ENCODE peak calls at places on chromosome 11, in seven cellular contexts. Z is A549; W is SK-N-SH treated with all-trans-retinoic acid at 6 μM for 48 hours; I is activated T-cell treated with anti-CD3 and anti-CD28 coated beads, Interleukin-2, amount 50 U/mL, for 4 hours; A is RWPE2; G is effector memory CD8-positive, alpha-beta T cell; E is stimulated activated effector memory CD8-positive, alpha-beta T cell treated with anti-CD3 and anti-CD28 coated beads, Interleukin-12 subunit alpha, Interleukin-12 subunit beta, amount 100 ng/mL, for 72 hours. V is an unnamed sample.
A peak's percentile ranks its signal among the peaks of the same experiment; 100 is the strongest.

GRCh38 chr11:127528297-127528696 is 527.7 kb upstream of the KIRREL3 start:
- ATAC-seq in Z (no peak), W (no peak), I (no peak), A (no peak), G (no peak), E (no peak), V (no peak)

GRCh38 chr11:2561283-2562180 is 116.7 kb downstream of the KCNQ1 start:
- ATAC-seq in Z (no peak), W (no peak), I (no peak), A (no peak), G (no peak), E (peak; percentile 9), V (peak; percentile 19)

GRCh38 chr11:63915961-63916836 is 765 bp downstream of the RCOR2 start:
- ATAC-seq in Z (peak; percentile 56), W (peak; percentile 59), I (peak; percentile 39), A (peak; percentile 2), G (peak; percentile 39), E (peak; percentile 36), V (peak; percentile 2)

GRCh38 chr11:19525276-19525675 is 187.4 kb upstream of the NAV2 start:
- ATAC-seq in Z (no peak), W (no peak), I (no peak), A (no peak), G (no peak), E (no peak), V (no peak)

GRCh38 chr11:58739725-58740430 is 8.1 kb upstream of the GLYAT start:
- ATAC-seq in Z (no peak), W (no peak), I (no peak), A (no peak), G (no peak), E (no peak), V (no peak)

GRCh38 chr11:72231396-72232259 is 7.1 kb downstream of the INPPL1 start:
- ATAC-seq in Z (no peak), W (no peak), I (no peak), A (no peak), G (no peak), E (no peak), V (no peak)

GRCh38 chr11:119982517-119983239 is 155.2 kb downstream of the TRIM29 start:
- ATAC-seq in Z (no peak), W (no peak), I (no peak), A (no peak), G (no peak), E (no peak), V (peak; percentile 36)

GRCh38 chr11:76665172-76665571 is 5.4 kb downstream of the LRRC32 start:
- ATAC-seq in Z (no peak), W (no peak), I (no peak), A (no peak), G (peak; percentile 68), E (peak; percentile 38), V (no peak)

GRCh38 chr11:14042686-14043440 is 80.3 kb downstream of the SPON1 start:
- ATAC-seq in Z (no peak), W (no peak), I (no peak), A (no peak), G (no peak), E (no peak), V (no peak)

GRCh38 chr11:88164320-88164719 is 10.9 kb downstream of the RAB38 start:
- ATAC-seq in Z (no peak), W (no peak), I (no peak), A (no peak), G (no peak), E (peak; percentile 57), V (no peak)

GRCh38 chr11:120178441-120179070 is 32.3 kb upstream of the OAF start:
- ATAC-seq in Z (no peak), W (no peak), I (no peak), A (no peak), G (no peak), E (no peak), V (no peak)

GRCh38 chr11:19968860-19969259 is 191.4 kb downstream of the DBX1 start:
- ATAC-seq in Z (no peak), W (no peak), I (no peak), A (no peak), G (no peak), E (no peak), V (peak; percentile 70)

GRCh38 chr11:57116654-57117053 is 65.1 kb upstream of the LRRC55 start:
- ATAC-seq in Z (peak; percentile 78), W (peak; percentile 89), I (no peak), A (peak; percentile 83), G (no peak), E (no peak), V (peak; percentile 66)

GRCh38 chr11:126147268-126148111 is 64.0 kb downstream of the RPUSD4 start:
- ATAC-seq in Z (peak; percentile 63), W (peak; percentile 38), I (no peak), A (no peak), G (no peak), E (no peak), V (no peak)

GRCh38 chr11:11081786-11082185 is 223.9 kb upstream of the ZBED5 start:
- ATAC-seq in Z (no peak), W (no peak), I (no peak), A (no peak), G (no peak), E (no peak), V (no peak)

GRCh38 chr11:61345954-61346814 is 13.2 kb downstream of the TKFC start:
- ATAC-seq in Z (no peak), W (no peak), I (no peak), A (no peak), G (no peak), E (no peak), V (peak; percentile 35)

GRCh38 chr11:47499614-47500013 is 50.7 kb upstream of the RAPSN start:
- ATAC-seq in Z (no peak), W (peak; percentile 28), I (no peak), A (no peak), G (no peak), E (no peak), V (no peak)

GRCh38 chr11:88324562-88325345 is 12.8 kb downstream of the CTSC start:
- ATAC-seq in Z (no peak), W (no peak), I (peak; percentile 57), A (no peak), G (peak; percentile 59), E (peak; percentile 46), V (no peak)

GRCh38 chr11:35485656-35486318 is 39.6 kb downstream of the PAMR1 start:
- ATAC-seq in Z (peak; percentile 99), W (peak; percentile 95), I (peak; percentile 94), A (peak; percentile 96), G (peak; percentile 82), E (peak; percentile 81), V (peak; percentile 78)

GRCh38 chr11:33895752-33896137 is 3.9 kb upstream of the LMO2 start:
- ATAC-seq in Z (no peak), W (no peak), I (no peak), A (peak; percentile 76), G (no peak), E (no peak), V (peak; percentile 42)